ENCODE peak calls at places on chromosomes 6 and 20, in ten cellular contexts. Y is transverse colon; N is lower lobe of right lung; O is pancreas; U is heart left ventricle; R is AG04450; M is psoas muscle; G is fibroblast of lung; L is neural progenitor cell; E is CD8-positive, alpha-beta T cell. S is an unnamed sample. For H3K9me3, the result is how much of the 10 kb centered on the place peaks cover.

GRCh38 chr6:130159876-130160415 is 62.8 kb downstream of the SAMD3 start:
- DNase-seq in Y (no peak), N (no peak), O (no peak), U (no peak), R (no peak), M (no peak), G (peak), L (no peak), E (no peak), S (no peak)

GRCh38 chr6:154258064-154258757 is 98.4 kb downstream of the IPCEF1 start:
- DNase-seq in Y (no peak), N (no peak), O (no peak), U (no peak), R (no peak), M (no peak), G (no peak), L (no peak), E (no peak), S (no peak)

GRCh38 chr6:56713285-56713684 is 70.6 kb upstream of the DST start:
- DNase-seq in Y (peak), N (no peak), O (no peak), U (no peak), R (no peak), M (peak), G (peak), L (no peak), E (no peak), S (no peak)

GRCh38 chr6:170092826-170093225 is 198.1 kb downstream of the DLL1 start:
- DNase-seq in Y (no peak), N (no peak), O (no peak), U (no peak), R (no peak), M (no peak), G (no peak), L (no peak), E (no peak), S (no peak)

GRCh38 chr20:47545499-47545898 is 43.8 kb downstream of the NCOA3 start:
- DNase-seq in Y (no peak), N (no peak), O (no peak), U (no peak), R (no peak), M (no peak), G (no peak), L (no peak), E (no peak), S (no peak)

GRCh38 chr6:158561938-158562337 is 2.0 kb downstream of the TMEM181 start:
- DNase-seq in Y (no peak), N (no peak), O (no peak), U (no peak), R (no peak), M (no peak), G (no peak), L (no peak), E (no peak), S (no peak)

GRCh38 chr6:127459231-127459641 is at the start of gene KIAA0408:
- DNase-seq in Y (peak), N (peak), O (peak), U (peak), R (no peak), M (peak), G (peak), L (peak), E (no peak), S (no peak)

GRCh38 chr6:12420626-12421025 is 130.5 kb downstream of the EDN1 start:
- DNase-seq in Y (no peak), N (no peak), O (no peak), U (no peak), R (no peak), M (no peak), G (peak), L (peak), E (no peak), S (no peak)

GRCh38 chr6:165245287-165245686 is 64.1 kb downstream of the C6orf118 start:
- DNase-seq in Y (no peak), N (no peak), O (no peak), U (no peak), R (no peak), M (no peak), G (peak), L (peak), E (no peak), S (no peak)

GRCh38 chr20:33578510-33578909 is 83.6 kb upstream of the C20orf144 start:
- DNase-seq in Y (no peak), N (no peak), O (no peak), U (peak), R (peak), M (no peak), G (peak), L (no peak), E (no peak), S (no peak)

GRCh38 chr6:36124881-36125280 is 5.4 kb upstream of the MAPK13 start:
- DNase-seq in Y (no peak), N (peak), O (no peak), U (no peak), R (no peak), M (no peak), G (no peak), L (no peak), E (no peak), S (no peak)

GRCh38 chr6:139277161-139277560 is 14.6 kb downstream of the TXLNB start:
- DNase-seq in Y (no peak), N (no peak), O (no peak), U (no peak), R (no peak), M (no peak), G (peak), L (no peak), E (no peak), S (no peak)

GRCh38 chr6:131807644-131808459 is at the start of gene ENPP1:
- DNase-seq in Y (peak), N (peak), O (peak), U (peak), R (no peak), M (peak), G (peak), L (peak), E (peak), S (peak)

GRCh38 chr6:2275207-2275891 is 29.9 kb upstream of the GMDS start:
- DNase-seq in Y (no peak), N (no peak), O (no peak), U (no peak), R (peak), M (no peak), G (peak), L (no peak), E (no peak), S (no peak)

GRCh38 chr6:44960898-44961297 is 367.2 kb upstream of the RUNX2 start:
- DNase-seq in Y (no peak), N (no peak), O (no peak), U (no peak), R (no peak), M (no peak), G (peak), L (no peak), E (no peak), S (no peak)

GRCh38 chr6:148342146-148343027 is at the start of gene SASH1:
- DNase-seq in Y (peak), N (peak), O (peak), U (peak), R (peak), M (peak), G (peak), L (peak), E (no peak), S (peak)

GRCh38 chr6:73353636-73354388 is at the start of gene DPPA5:
- DNase-seq in Y (no peak), N (no peak), O (no peak), U (no peak), R (no peak), M (no peak), G (no peak), L (no peak), E (no peak), S (no peak)

GRCh38 chr20:437787-438486 is 24.4 kb downstream of the TBC1D20 start:
- DNase-seq in Y (no peak), N (no peak), O (no peak), U (no peak), R (no peak), M (no peak), G (no peak), L (no peak), E (peak), S (no peak)
- H3K9me3 ChIP-seq in Y (under half), N (under half), O (under half), U (under half), R (under half), M (under half), G (under half), L (under half), E (under half), S (under half)

DNA sequence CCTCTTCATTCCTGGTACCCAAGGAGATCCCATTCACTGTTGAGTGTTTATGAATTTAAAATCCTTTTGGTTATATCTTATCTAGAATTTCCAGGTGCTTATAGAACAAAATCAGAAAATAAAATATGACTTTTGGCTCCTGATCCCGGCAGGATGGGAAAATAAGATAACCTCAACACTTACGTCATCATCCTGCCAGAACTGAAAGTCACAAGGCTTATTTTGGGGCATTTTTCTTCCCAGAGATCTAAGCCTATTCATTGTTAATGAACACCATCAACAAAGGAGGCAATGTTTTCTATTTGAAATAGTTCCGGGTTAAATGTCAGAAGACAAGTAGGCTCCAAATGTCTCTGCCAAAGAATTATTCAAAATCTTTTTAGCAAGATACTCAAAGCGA is 580.6 kb downstream of the TFAP2A start:
- DNase-seq in Y (no peak), N (no peak), O (no peak), U (no peak), R (no peak), M (no peak), G (no peak), L (no peak), E (no peak), S (no peak)
- H3K9me3 ChIP-seq in Y (under half), N (under half), O (under half), U (under half), R (under half), M (under half), G (under half), L (under half), E (under half), S (under half)

GRCh38 chr20:46509523-46509922 is 3.8 kb downstream of the ZNF334 start:
- DNase-seq in Y (no peak), N (no peak), O (no peak), U (no peak), R (no peak), M (no peak), G (no peak), L (no peak), E (no peak), S (no peak)

GRCh38 chr20:46507760-46508407 is 5.5 kb downstream of the ZNF334 start:
- DNase-seq in Y (no peak), N (no peak), O (no peak), U (no peak), R (no peak), M (no peak), G (no peak), L (no peak), E (no peak), S (no peak)

GRCh38 chr20:46501961-46502360 is 11.4 kb downstream of the ZNF334 start:
- DNase-seq in Y (no peak), N (no peak), O (no peak), U (no peak), R (no peak), M (no peak), G (no peak), L (no peak), E (no peak), S (no peak)

GRCh38 chr20:46501337-46501942 is 11.9 kb downstream of the ZNF334 start:
- DNase-seq in Y (no peak), N (no peak), O (no peak), U (no peak), R (no peak), M (no peak), G (no peak), L (no peak), E (no peak), S (no peak)

GRCh38 chr20:46505501-46505900 is 7.9 kb downstream of the ZNF334 start:
- DNase-seq in Y (no peak), N (no peak), O (no peak), U (no peak), R (no peak), M (no peak), G (no peak), L (no peak), E (no peak), S (no peak)
- H3K9me3 ChIP-seq in Y (under half), N (under half), O (under half), U (under half), R (under half), M (under half), G (under half), L (half or more), E (under half), S (under half)

DNA sequence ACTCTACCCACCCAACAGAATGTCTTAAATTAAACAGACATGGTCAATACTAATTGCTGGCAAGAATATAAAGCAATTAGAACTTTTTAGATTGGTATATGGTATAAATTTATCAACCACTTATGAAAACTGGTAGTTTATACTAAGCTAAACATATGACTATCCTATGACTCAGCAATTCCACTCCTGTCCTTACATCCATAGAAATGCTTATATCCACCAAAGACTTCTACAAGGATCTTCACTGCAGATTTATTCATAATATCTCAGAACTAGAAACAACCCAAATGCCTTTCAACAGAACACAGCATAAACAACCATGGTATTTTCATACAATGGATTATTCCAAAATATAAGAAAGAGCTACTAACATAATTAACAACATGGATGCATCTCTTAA is 4.6 kb downstream of the ZNF184 start:
- DNase-seq in Y (no peak), N (no peak), O (no peak), U (no peak), R (peak), M (no peak), G (peak), L (no peak), E (no peak), S (no peak)
- H3K9me3 ChIP-seq in Y (under half), N (under half), O (under half), U (under half), R (under half), M (under half), G (under half), L (under half), E (under half), S (under half)

DNA sequence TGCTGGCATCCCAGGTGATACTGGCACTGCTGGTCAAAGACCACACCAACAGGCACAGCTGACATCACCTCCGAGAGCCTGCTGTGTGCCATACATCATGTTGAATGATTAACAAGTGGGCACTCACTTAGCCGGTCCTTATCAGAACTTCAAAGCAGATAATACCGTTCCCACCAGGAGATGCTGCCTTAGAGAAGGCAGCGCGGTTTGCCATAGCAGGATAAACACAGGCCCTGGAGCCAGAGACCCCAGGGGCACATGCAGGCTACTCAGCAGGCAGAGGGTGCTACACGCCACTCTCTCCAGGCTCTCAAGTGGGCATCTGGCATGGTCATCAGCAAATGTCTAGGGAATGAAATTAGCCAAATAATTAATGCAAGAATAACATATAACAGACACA is 86.5 kb upstream of the CST7 start:
- DNase-seq in Y (no peak), N (no peak), O (no peak), U (no peak), R (no peak), M (no peak), G (no peak), L (no peak), E (no peak), S (no peak)
- H3K9me3 ChIP-seq in Y (under half), N (under half), O (under half), U (under half), R (under half), M (under half), G (under half), L (under half), E (under half), S (under half)

GRCh38 chr6:30287139-30287538 is 39.6 kb upstream of the TRIM39 start:
- DNase-seq in Y (no peak), N (no peak), O (no peak), U (no peak), R (no peak), M (no peak), G (no peak), L (no peak), E (no peak), S (no peak)

GRCh38 chr6:30282522-30282921 is 44.2 kb upstream of the TRIM39 start:
- DNase-seq in Y (no peak), N (no peak), O (no peak), U (no peak), R (no peak), M (no peak), G (no peak), L (no peak), E (no peak), S (no peak)

GRCh38 chr6:30283761-30284160 is 43.0 kb upstream of the TRIM39 start:
- DNase-seq in Y (no peak), N (no peak), O (no peak), U (no peak), R (no peak), M (no peak), G (no peak), L (no peak), E (no peak), S (no peak)
- H3K9me3 ChIP-seq in Y (half or more), N (half or more), O (under half), U (half or more), R (under half), M (half or more), G (under half), L (half or more), E (under half), S (under half)

DNA sequence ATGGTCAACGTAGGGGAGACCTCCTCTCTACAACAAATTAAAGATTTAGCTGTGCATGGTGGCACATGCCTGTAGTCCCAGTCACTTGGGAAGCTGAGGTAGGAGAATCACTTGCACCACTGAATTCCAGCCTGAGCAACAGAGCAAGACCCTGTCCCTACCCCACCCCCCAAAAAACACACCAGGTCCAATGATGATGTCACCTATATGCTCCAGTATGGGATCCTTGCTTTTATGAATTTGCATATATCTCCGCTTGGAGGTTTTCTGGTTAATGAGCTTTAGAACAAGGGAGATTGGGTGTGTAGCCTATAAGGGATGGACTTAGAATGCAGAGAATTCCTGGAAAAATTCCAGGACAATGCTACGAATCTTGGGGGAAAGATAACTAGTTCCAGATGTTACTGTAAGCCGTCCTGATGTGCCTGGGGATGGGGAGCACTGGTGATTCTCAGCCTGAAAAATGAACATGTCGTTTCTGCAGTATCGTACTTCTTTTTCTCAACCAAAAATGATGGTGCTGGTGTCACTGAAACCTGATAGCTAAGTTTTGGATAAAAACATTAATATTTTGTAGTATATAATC is 61.1 kb downstream of the ZBTB2 start:
- DNase-seq in Y (no peak), N (no peak), O (no peak), U (no peak), R (peak), M (no peak), G (peak), L (no peak), E (no peak), S (no peak)
- H3K9me3 ChIP-seq in Y (under half), N (under half), O (under half), U (under half), R (under half), M (under half), G (under half), L (under half), E (under half), S (under half)

GRCh38 chr6:26640806-26641205 is 18.7 kb downstream of the ZNF322 start:
- DNase-seq in Y (no peak), N (no peak), O (no peak), U (no peak), R (no peak), M (no peak), G (no peak), L (no peak), E (no peak), S (no peak)

GRCh38 chr6:26651382-26651781 is 8.2 kb downstream of the ZNF322 start:
- DNase-seq in Y (no peak), N (no peak), O (no peak), U (no peak), R (no peak), M (no peak), G (no peak), L (no peak), E (no peak), S (no peak)

GRCh38 chr6:26646074-26646473 is 13.5 kb downstream of the ZNF322 start:
- DNase-seq in Y (no peak), N (no peak), O (no peak), U (no peak), R (no peak), M (no peak), G (no peak), L (no peak), E (no peak), S (no peak)
- H3K9me3 ChIP-seq in Y (under half), N (under half), O (under half), U (under half), R (under half), M (under half), G (under half), L (under half), E (under half), S (under half)